ENCODE peak calls at places on chromosomes 12 and 14, in seven cellular contexts. V, O, Y, D, Q, U and P are unnamed samples.

GRCh38 chr14:33916663-33917565 is 34.0 kb downstream of the EGLN3 start:
- DNase-seq in V (no peak), Q (no peak), Y (peak; percentile 22), O (no peak), U (no peak), D (no peak), P (no peak)

GRCh38 chr12:95700316-95700785 is 90.2 kb downstream of the NTN4 start:
- DNase-seq in V (peak; percentile 62), Q (no peak), O (no peak), U (no peak), D (no peak), Y (peak; percentile 10), P (peak; percentile 42)

GRCh38 chr14:88233915-88234314 is 89.2 kb downstream of the KCNK10 start:
- DNase-seq in D (no peak), U (no peak), Y (no peak), V (no peak), Q (no peak), O (no peak), P (no peak)

GRCh38 chr12:50913224-50913623 is 39.1 kb upstream of the HIGD1C start:
- DNase-seq in D (no peak), Q (no peak), Y (no peak), O (no peak), V (no peak), U (no peak), P (no peak)

GRCh38 chr12:104823985-104824441 is 134.1 kb downstream of the SLC41A2 start:
- DNase-seq in D (no peak), U (no peak), O (no peak), Y (no peak), V (no peak), Q (no peak), P (no peak)

GRCh38 chr14:99537399-99537798 is 56.2 kb downstream of the CCNK start:
- DNase-seq in Y (peak; percentile 48), D (peak; percentile 48), U (peak; percentile 90), Q (peak; percentile 41), O (no peak), V (peak; percentile 78), P (peak; percentile 41)

GRCh38 chr14:59325906-59326305 is 137.4 kb downstream of the DAAM1 start:
- DNase-seq in U (no peak), Y (no peak), D (no peak), Q (no peak), O (no peak), V (peak; percentile 61), P (no peak)

GRCh38 chr14:59342516-59343484 is 122.4 kb downstream of the GPR135 start:
- DNase-seq in U (no peak), Q (peak; percentile 45), Y (peak; percentile 72), O (no peak), D (no peak), V (no peak), P (no peak)

GRCh38 chr12:99722690-99723486 is 75.3 kb downstream of the GARIN6 start:
- DNase-seq in Q (no peak), Y (no peak), V (no peak), D (no peak), O (no peak), U (no peak), P (no peak)

GRCh38 chr12:99721715-99722275 is 74.2 kb downstream of the GARIN6 start:
- DNase-seq in V (no peak), U (no peak), Y (no peak), D (no peak), O (no peak), Q (no peak), P (no peak)
- H3K4me3 ChIP-seq in V (no peak overlapping the region), U (no peak overlapping the region), Y (no peak overlapping the region), D (no peak overlapping the region), O (no peak overlapping the region), Q (no peak overlapping the region), P (no peak overlapping the region)

DNA sequence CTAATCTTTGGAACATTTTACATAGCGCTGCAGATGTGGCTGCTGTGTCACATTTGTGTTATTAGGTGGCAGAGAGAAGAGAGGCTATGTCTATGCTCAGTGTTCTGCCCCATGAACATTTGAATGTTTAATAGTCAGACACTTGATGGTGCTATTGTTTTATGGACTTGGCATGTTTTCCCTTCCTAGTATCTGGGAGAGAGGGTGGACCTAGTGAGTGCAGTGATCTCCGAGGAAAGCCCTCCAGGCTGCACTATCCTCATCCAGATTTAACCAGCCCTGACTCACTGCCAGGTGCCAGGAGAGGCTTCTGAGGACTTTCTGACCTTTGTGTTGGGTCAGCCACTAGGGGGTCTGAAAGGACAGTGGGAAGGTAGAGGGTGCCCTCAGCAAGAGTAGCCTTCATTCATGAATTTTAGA is 24.3 kb downstream of the ZFC3H1 start:
- DNase-seq in U (no peak), D (no peak), V (no peak), Q (no peak), Y (no peak), O (no peak), P (no peak)
- TF ChIP-seq CTCF in U (no peak), D (no peak), V (no peak), Q (no peak), Y (peak; percentile 31), O (no peak), P (no peak)

DNA sequence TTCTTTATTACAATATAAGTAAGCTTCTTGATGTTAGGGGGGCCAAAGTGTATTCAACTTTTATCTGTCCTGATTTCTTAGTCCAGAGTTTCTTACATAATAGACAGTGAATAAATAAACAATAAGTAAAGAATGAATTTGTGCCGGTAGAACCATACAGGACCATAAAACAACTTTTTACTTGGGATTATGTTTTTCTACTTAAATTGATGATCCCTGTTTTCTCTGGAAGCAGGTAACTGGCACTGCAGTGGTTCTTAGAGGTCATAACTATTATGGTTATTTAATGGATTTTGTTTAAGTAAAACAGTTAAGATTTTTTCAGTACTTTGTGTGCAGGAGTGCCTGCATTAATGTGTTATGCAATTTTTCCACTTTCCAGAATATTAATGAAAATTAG is 10.5 kb downstream of the CAND1 start:
- DNase-seq in U (no peak), Y (no peak), D (no peak), O (no peak), V (no peak), Q (no peak), P (no peak)
- H3K27ac ChIP-seq in U (no peak overlapping the region), Y (no peak overlapping the region), D (no peak overlapping the region), O (no peak overlapping the region), V (no peak overlapping the region), Q (no peak overlapping the region), P (no peak overlapping the region)

DNA sequence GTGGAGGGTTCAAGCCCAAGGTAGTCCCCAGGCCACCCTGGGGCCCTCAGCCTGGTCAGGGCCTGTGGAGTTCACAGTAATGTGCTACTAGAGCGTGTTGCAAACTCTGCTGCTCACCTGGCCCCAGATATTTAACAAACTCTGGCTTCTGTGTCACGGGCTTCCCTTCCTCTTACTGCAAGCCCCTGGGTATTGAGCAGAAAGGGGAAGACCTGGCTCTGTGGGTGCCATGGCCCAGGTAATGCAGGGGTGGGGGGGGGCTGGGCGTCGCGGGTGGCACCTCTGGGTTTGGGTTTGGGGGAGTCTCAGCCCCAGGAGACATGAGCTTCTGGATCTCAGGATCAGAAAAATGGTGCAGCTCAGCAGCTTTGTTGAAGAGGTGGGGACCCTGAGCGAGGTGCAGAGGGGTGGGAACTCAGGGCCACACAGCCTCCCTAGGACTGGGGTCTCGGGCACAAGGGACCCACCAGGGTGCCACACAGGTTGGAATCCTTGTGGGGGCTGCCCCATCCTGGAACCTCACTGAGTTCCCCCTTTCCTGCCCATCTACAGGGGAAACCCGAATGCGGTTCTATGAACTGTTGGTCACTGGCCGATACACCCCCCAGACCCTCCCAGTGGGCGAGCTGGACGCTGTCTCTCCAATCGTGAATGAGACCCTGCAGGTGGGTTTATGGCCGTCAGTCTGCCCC is 4.0 kb downstream of the SETD1B start:
- DNase-seq in Q (no peak), V (no peak), D (no peak), Y (no peak), O (peak; percentile 49), U (no peak), P (no peak)
- H3K4me3 ChIP-seq in Q (peak overlapping the region; percentile 81), V (no peak overlapping the region), D (no peak overlapping the region), Y (no peak overlapping the region), O (no peak overlapping the region), U (no peak overlapping the region), P (no peak overlapping the region)

GRCh38 chr12:39105111-39105510 is 199.7 kb upstream of the CPNE8 start:
- DNase-seq in U (no peak), O (no peak), D (no peak), Q (no peak), V (no peak), Y (no peak), P (no peak)

GRCh38 chr12:39102474-39103209 is 197.3 kb upstream of the CPNE8 start:
- DNase-seq in V (no peak), Y (no peak), O (no peak), U (no peak), Q (no peak), D (no peak), P (no peak)

GRCh38 chr12:39103552-39104165 is 198.3 kb upstream of the CPNE8 start:
- DNase-seq in V (peak; percentile 11), U (no peak), Q (no peak), Y (peak; percentile 18), D (no peak), O (no peak), P (no peak)
- TF ChIP-seq CTCF in V (peak; percentile 29), U (peak; percentile 82), Q (peak; percentile 89), Y (peak; percentile 86), D (peak; percentile 78), O (peak; percentile 81), P (peak; percentile 34)